ENCODE peak calls at places on chromosomes 6 and 20, in eight cellular contexts. One of them, this sample, is unnamed.

GRCh38 chr20:15900443-15900842 is 672.8 kb downstream of the KIF16B start:
- DNase-seq in suprapubic skin: no peak
- DNase-seq in sigmoid colon: no peak
- DNase-seq in Panc1: no peak
- DNase-seq in H1: no peak
- DNase-seq in HL-60: no peak
- DNase-seq in transverse colon: no peak
- DNase-seq in spleen: no peak
- DNase-seq in this sample: no peak

GRCh38 chr6:92911301-92911700 is 508.1 kb downstream of the EPHA7 start:
- DNase-seq in suprapubic skin: no peak
- DNase-seq in sigmoid colon: no peak
- DNase-seq in Panc1: no peak
- DNase-seq in H1: no peak
- DNase-seq in HL-60: no peak
- DNase-seq in transverse colon: no peak
- DNase-seq in spleen: no peak
- DNase-seq in this sample: no peak

GRCh38 chr6:10395171-10395945 is 19.5 kb downstream of the TFAP2A start:
- DNase-seq in suprapubic skin: no peak
- DNase-seq in sigmoid colon: no peak
- DNase-seq in Panc1: no peak
- DNase-seq in H1: no peak
- DNase-seq in HL-60: no peak
- DNase-seq in transverse colon: no peak
- DNase-seq in spleen: no peak
- DNase-seq in this sample: no peak

GRCh38 chr6:129694036-129694435 is 15.9 kb downstream of the ARHGAP18 start:
- DNase-seq in suprapubic skin: no peak
- DNase-seq in sigmoid colon: no peak
- DNase-seq in Panc1: no peak
- DNase-seq in H1: no peak
- DNase-seq in HL-60: no peak
- DNase-seq in transverse colon: no peak
- DNase-seq in spleen: no peak
- DNase-seq in this sample: no peak

GRCh38 chr20:49395183-49395582 is 87.3 kb downstream of the KCNB1 start:
- DNase-seq in suprapubic skin: no peak
- DNase-seq in sigmoid colon: peak; percentile 96
- DNase-seq in Panc1: no peak
- DNase-seq in H1: no peak
- DNase-seq in HL-60: no peak
- DNase-seq in transverse colon: peak; percentile 43
- DNase-seq in spleen: no peak
- DNase-seq in this sample: peak; percentile 55

GRCh38 chr6:57013501-57013900 is 33.0 kb upstream of the KIAA1586 start:
- DNase-seq in suprapubic skin: no peak
- DNase-seq in sigmoid colon: no peak
- DNase-seq in Panc1: no peak
- DNase-seq in H1: no peak
- DNase-seq in HL-60: no peak
- DNase-seq in transverse colon: no peak
- DNase-seq in spleen: no peak
- DNase-seq in this sample: no peak

GRCh38 chr20:37922016-37922415 is 19.1 kb downstream of the VSTM2L start:
- DNase-seq in suprapubic skin: no peak
- DNase-seq in sigmoid colon: no peak
- DNase-seq in Panc1: no peak
- DNase-seq in H1: no peak
- DNase-seq in HL-60: no peak
- DNase-seq in transverse colon: no peak
- DNase-seq in spleen: no peak
- DNase-seq in this sample: no peak

GRCh38 chr6:10720229-10720959 is 2.5 kb upstream of the TMEM14C start:
- DNase-seq in suprapubic skin: no peak
- DNase-seq in sigmoid colon: peak; percentile 61
- DNase-seq in Panc1: no peak
- DNase-seq in H1: no peak
- DNase-seq in HL-60: peak; percentile 54
- DNase-seq in transverse colon: peak; percentile 43
- DNase-seq in spleen: peak; percentile 95
- DNase-seq in this sample: no peak

GRCh38 chr6:95364016-95364604 is 213.2 kb upstream of the MANEA start:
- DNase-seq in suprapubic skin: no peak
- DNase-seq in sigmoid colon: no peak
- DNase-seq in Panc1: peak; percentile 10
- DNase-seq in H1: no peak
- DNase-seq in HL-60: no peak
- DNase-seq in transverse colon: no peak
- DNase-seq in spleen: no peak
- DNase-seq in this sample: no peak

GRCh38 chr20:1813674-1814635 is 81.3 kb upstream of the SIRPA start:
- DNase-seq in suprapubic skin: no peak
- DNase-seq in sigmoid colon: no peak
- DNase-seq in Panc1: no peak
- DNase-seq in H1: no peak
- DNase-seq in HL-60: no peak
- DNase-seq in transverse colon: no peak
- DNase-seq in spleen: no peak
- DNase-seq in this sample: no peak

GRCh38 chr6:11368760-11369159 is 136.3 kb upstream of the NEDD9 start:
- DNase-seq in suprapubic skin: no peak
- DNase-seq in sigmoid colon: no peak
- DNase-seq in Panc1: no peak
- DNase-seq in H1: no peak
- DNase-seq in HL-60: no peak
- DNase-seq in transverse colon: no peak
- DNase-seq in spleen: no peak
- DNase-seq in this sample: no peak

GRCh38 chr6:78867020-78867369 is 356 bp upstream of the IRAK1BP1 start:
- DNase-seq in suprapubic skin: no peak
- DNase-seq in sigmoid colon: no peak
- DNase-seq in Panc1: no peak
- DNase-seq in H1: no peak
- DNase-seq in HL-60: no peak
- DNase-seq in transverse colon: no peak
- DNase-seq in spleen: no peak
- DNase-seq in this sample: no peak

GRCh38 chr6:75431379-75431778 is 62.2 kb downstream of the FILIP1 start:
- DNase-seq in suprapubic skin: no peak
- DNase-seq in sigmoid colon: no peak
- DNase-seq in Panc1: no peak
- DNase-seq in H1: no peak
- DNase-seq in HL-60: no peak
- DNase-seq in transverse colon: no peak
- DNase-seq in spleen: no peak
- DNase-seq in this sample: no peak

DNA sequence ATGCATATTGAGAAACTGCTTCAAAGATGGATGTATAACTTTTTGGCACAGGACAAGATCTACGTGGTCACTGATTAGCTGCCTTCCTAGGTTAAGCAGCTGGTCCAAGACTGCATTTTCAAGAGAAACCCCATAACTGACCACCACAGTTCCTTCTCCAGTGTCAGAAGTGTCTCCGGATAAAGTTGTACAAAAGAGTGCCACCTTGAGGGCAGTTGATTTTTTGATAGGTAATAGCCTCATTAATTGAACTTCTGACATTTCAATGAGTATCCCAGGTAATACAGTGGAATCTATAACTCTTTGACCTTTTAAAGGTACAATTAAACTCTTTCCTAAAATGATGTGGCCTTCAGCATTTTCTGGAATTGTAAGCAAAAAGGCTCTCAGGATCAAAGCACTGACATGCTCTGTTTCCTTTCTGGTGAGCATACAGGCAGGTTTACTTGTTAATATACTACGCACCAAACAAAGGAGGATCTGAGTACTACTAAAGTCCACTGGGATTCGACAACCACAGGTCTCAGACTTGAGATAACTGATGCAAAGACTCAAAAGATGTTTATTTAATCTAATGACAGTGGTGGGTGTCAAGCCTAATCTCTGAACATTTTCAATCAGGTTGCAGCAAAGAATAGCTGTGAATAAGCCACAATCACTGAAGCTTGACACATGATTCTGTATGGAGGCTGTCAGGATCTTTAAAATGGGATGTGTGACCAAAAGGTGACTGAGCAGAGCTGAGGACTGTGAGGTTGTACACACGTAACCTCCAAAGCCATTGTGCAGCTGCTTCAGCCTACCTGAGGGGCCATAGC is 21.2 kb downstream of the MKKS start:
- DNase-seq in suprapubic skin: no peak
- DNase-seq in sigmoid colon: no peak
- DNase-seq in Panc1: no peak
- DNase-seq in H1: no peak
- DNase-seq in HL-60: no peak
- DNase-seq in transverse colon: no peak
- DNase-seq in spleen: no peak
- DNase-seq in this sample: no peak
- TF ChIP-seq CTCF in suprapubic skin: no peak
- TF ChIP-seq CTCF in sigmoid colon: no peak
- TF ChIP-seq CTCF in Panc1: peak; percentile 51
- TF ChIP-seq CTCF in H1: peak; percentile 14
- TF ChIP-seq CTCF in HL-60: no peak
- TF ChIP-seq CTCF in transverse colon: no peak
- TF ChIP-seq CTCF in spleen: no peak
- TF ChIP-seq CTCF in this sample: no peak

DNA sequence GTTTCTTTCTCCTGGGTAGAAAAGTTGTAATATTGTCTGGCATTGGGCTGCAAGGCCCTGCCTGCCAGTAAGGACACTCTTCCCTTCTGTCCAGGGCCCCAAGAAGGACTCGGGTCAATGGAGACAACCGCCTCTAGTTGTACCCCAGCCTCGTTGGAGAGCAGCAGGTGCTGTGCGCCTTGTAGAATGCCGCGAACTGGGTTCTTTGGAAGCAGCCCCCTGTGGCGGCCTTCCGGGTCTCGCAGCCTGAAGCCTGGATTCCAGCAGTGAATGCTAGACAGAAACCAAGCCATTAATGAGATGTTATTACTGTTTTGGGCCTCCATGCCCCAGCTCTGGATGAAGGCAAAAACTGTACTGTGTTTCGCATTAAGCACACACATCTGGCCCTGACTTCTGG is 37.0 kb downstream of the PLCG1 start:
- DNase-seq in suprapubic skin: peak; percentile 66
- DNase-seq in sigmoid colon: no peak
- DNase-seq in Panc1: no peak
- DNase-seq in H1: peak; percentile 30
- DNase-seq in HL-60: no peak
- DNase-seq in transverse colon: peak; percentile 4
- DNase-seq in spleen: peak; percentile 67
- DNase-seq in this sample: no peak
- H3K27ac ChIP-seq in suprapubic skin: peak overlapping the region; percentile 46
- H3K27ac ChIP-seq in sigmoid colon: peak overlapping the region; percentile 83
- H3K27ac ChIP-seq in Panc1: no peak overlapping the region
- H3K27ac ChIP-seq in H1: no peak overlapping the region
- H3K27ac ChIP-seq in HL-60: no peak overlapping the region
- H3K27ac ChIP-seq in transverse colon: peak overlapping the region; percentile 80
- H3K27ac ChIP-seq in spleen: no peak overlapping the region
- H3K27ac ChIP-seq in this sample: peak overlapping the region; percentile 55

GRCh38 chr20:62136283-62137091 is 6.7 kb downstream of the PSMA7 start:
- DNase-seq in suprapubic skin: no peak
- DNase-seq in sigmoid colon: no peak
- DNase-seq in Panc1: no peak
- DNase-seq in H1: no peak
- DNase-seq in HL-60: peak; percentile 64
- DNase-seq in transverse colon: peak; percentile 72
- DNase-seq in spleen: peak; percentile 88
- DNase-seq in this sample: peak; percentile 65
- TF ChIP-seq POLR2AphosphoS5 in suprapubic skin: no peak
- TF ChIP-seq POLR2AphosphoS5 in sigmoid colon: no peak
- TF ChIP-seq POLR2AphosphoS5 in Panc1: no peak
- TF ChIP-seq POLR2AphosphoS5 in H1: no peak
- TF ChIP-seq POLR2AphosphoS5 in HL-60: no peak
- TF ChIP-seq POLR2AphosphoS5 in transverse colon: no peak
- TF ChIP-seq POLR2AphosphoS5 in spleen: no peak
- TF ChIP-seq POLR2AphosphoS5 in this sample: peak; percentile 66

DNA sequence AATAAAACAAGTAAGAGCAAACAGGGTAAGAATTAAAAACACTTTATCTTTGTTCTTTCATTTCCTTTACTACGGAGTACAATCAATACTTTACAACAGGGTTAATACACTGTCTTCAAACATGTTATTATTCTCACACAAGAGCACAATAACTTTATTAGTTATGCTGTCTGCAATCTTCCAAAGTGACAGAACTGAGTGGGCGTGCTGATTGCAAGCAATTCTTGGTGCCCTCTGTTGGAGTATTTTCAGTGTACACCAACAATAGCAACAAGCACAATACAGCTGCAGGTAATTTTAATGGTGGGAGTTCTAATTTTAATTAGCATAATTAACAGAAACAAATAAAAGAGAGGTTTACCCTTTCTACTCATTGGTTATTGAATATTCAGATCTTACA is 33.9 kb upstream of the PTPRK start:
- DNase-seq in suprapubic skin: no peak
- DNase-seq in sigmoid colon: no peak
- DNase-seq in Panc1: no peak
- DNase-seq in H1: no peak
- DNase-seq in HL-60: no peak
- DNase-seq in transverse colon: no peak
- DNase-seq in spleen: no peak
- DNase-seq in this sample: no peak
- TF ChIP-seq CTCF in suprapubic skin: no peak
- TF ChIP-seq CTCF in sigmoid colon: no peak
- TF ChIP-seq CTCF in Panc1: peak; percentile 21
- TF ChIP-seq CTCF in H1: no peak
- TF ChIP-seq CTCF in HL-60: no peak
- TF ChIP-seq CTCF in transverse colon: no peak
- TF ChIP-seq CTCF in spleen: no peak
- TF ChIP-seq CTCF in this sample: peak; percentile 41

DNA sequence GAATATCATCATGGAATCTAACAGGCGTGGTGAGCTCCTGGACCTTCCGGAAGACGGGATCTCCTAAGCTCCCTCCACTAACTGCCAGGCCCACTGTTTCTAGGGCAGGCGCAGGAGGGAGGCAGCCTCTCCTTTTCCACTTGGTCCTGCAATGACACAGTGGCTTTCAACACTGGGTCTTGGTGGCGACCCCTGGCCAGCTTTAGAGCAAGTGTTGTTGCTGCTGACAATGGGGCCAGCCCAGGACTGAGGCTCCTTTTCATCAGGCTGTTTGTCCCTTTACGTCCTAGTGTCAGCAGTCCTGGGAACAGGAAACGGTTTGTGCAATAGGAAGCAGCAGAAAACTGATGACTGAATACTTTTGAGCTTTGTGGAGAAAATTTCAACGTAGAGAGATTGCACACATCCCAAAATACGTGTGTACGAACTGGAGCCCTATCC is 9.7 kb upstream of the QKI start:
- DNase-seq in suprapubic skin: no peak
- DNase-seq in sigmoid colon: peak; percentile 74
- DNase-seq in Panc1: no peak
- DNase-seq in H1: no peak
- DNase-seq in HL-60: peak; percentile 80
- DNase-seq in transverse colon: peak; percentile 25
- DNase-seq in spleen: peak; percentile 81
- DNase-seq in this sample: no peak
- H3K27ac ChIP-seq in suprapubic skin: peak overlapping the region; percentile 79
- H3K27ac ChIP-seq in sigmoid colon: peak overlapping the region; percentile 81
- H3K27ac ChIP-seq in Panc1: peak overlapping the region; percentile 60
- H3K27ac ChIP-seq in H1: no peak overlapping the region
- H3K27ac ChIP-seq in HL-60: peak overlapping the region; percentile 85
- H3K27ac ChIP-seq in transverse colon: peak overlapping the region; percentile 78
- H3K27ac ChIP-seq in spleen: peak overlapping the region; percentile 88
- H3K27ac ChIP-seq in this sample: no peak overlapping the region